ENCODE peak calls at places on chromosome 12, in four cellular contexts. One of them, this sample, is unnamed.

GRCh38 chr12:104011265-104011664 is 38.7 kb downstream of the GLT8D2 start:
- DNase-seq in prostate gland: no peak
- DNase-seq in pancreas: no peak
- DNase-seq in left lung: no peak
- DNase-seq in this sample: no peak

GRCh38 chr12:81450920-81451739 is 308.0 kb downstream of the PPFIA2 start:
- DNase-seq in prostate gland: peak
- DNase-seq in pancreas: no peak
- DNase-seq in left lung: no peak
- DNase-seq in this sample: no peak

GRCh38 chr12:74379114-74379513 is 158.5 kb upstream of the ATXN7L3B start:
- DNase-seq in prostate gland: no peak
- DNase-seq in pancreas: no peak
- DNase-seq in left lung: no peak
- DNase-seq in this sample: no peak

GRCh38 chr12:26124491-26125450 is at the start of gene BHLHE41:
- DNase-seq in prostate gland: peak
- DNase-seq in pancreas: peak
- DNase-seq in left lung: peak
- DNase-seq in this sample: no peak

GRCh38 chr12:3054993-3055711 is 22.0 kb upstream of the TSPAN9 start:
- DNase-seq in prostate gland: peak
- DNase-seq in pancreas: no peak
- DNase-seq in left lung: no peak
- DNase-seq in this sample: no peak

GRCh38 chr12:76259660-76260389 is 88.4 kb downstream of the BBS10 start:
- DNase-seq in prostate gland: peak
- DNase-seq in pancreas: no peak
- DNase-seq in left lung: no peak
- DNase-seq in this sample: no peak

GRCh38 chr12:26471560-26471959 is 276.2 kb downstream of the SSPN start:
- DNase-seq in prostate gland: no peak
- DNase-seq in pancreas: no peak
- DNase-seq in left lung: no peak
- DNase-seq in this sample: no peak

GRCh38 chr12:108080363-108080762 is 48.7 kb upstream of the WSCD2 start:
- DNase-seq in prostate gland: no peak
- DNase-seq in pancreas: no peak
- DNase-seq in left lung: no peak
- DNase-seq in this sample: no peak

GRCh38 chr12:2582631-2583616 is 211.8 kb upstream of the FKBP4 start:
- DNase-seq in prostate gland: peak
- DNase-seq in pancreas: peak
- DNase-seq in left lung: peak
- DNase-seq in this sample: peak

GRCh38 chr12:57126061-57126460 is 2.2 kb upstream of the LRP1 start:
- DNase-seq in prostate gland: no peak
- DNase-seq in pancreas: no peak
- DNase-seq in left lung: no peak
- DNase-seq in this sample: no peak

GRCh38 chr12:80857311-80857710 is 80.4 kb downstream of the LIN7A start:
- DNase-seq in prostate gland: no peak
- DNase-seq in pancreas: no peak
- DNase-seq in left lung: no peak
- DNase-seq in this sample: no peak

GRCh38 chr12:64744422-64745258 is 14.6 kb downstream of the GNS start:
- DNase-seq in prostate gland: no peak
- DNase-seq in pancreas: no peak
- DNase-seq in left lung: no peak
- DNase-seq in this sample: no peak

GRCh38 chr12:86613306-86613705 is 357.1 kb upstream of the MGAT4C start:
- DNase-seq in prostate gland: no peak
- DNase-seq in pancreas: no peak
- DNase-seq in left lung: no peak
- DNase-seq in this sample: no peak

GRCh38 chr12:70920251-70920851 is at the start of gene PTPRR:
- DNase-seq in prostate gland: no peak
- DNase-seq in pancreas: peak
- DNase-seq in left lung: peak
- DNase-seq in this sample: no peak

GRCh38 chr12:126027816-126028215 is 962.6 kb downstream of the AACS start:
- DNase-seq in prostate gland: no peak
- DNase-seq in pancreas: no peak
- DNase-seq in left lung: no peak
- DNase-seq in this sample: no peak

GRCh38 chr12:95695741-95696140 is 94.8 kb downstream of the NTN4 start:
- DNase-seq in prostate gland: no peak
- DNase-seq in pancreas: no peak
- DNase-seq in left lung: no peak
- DNase-seq in this sample: no peak

GRCh38 chr12:3150308-3150670 is 73.1 kb downstream of the TSPAN9 start:
- DNase-seq in prostate gland: no peak
- DNase-seq in pancreas: no peak
- DNase-seq in left lung: no peak
- DNase-seq in this sample: no peak

GRCh38 chr12:9702239-9702638 is 30.7 kb downstream of the CLECL1 start:
- DNase-seq in prostate gland: no peak
- DNase-seq in pancreas: no peak
- DNase-seq in left lung: no peak
- DNase-seq in this sample: no peak

GRCh38 chr12:113697646-113698504 is 226.2 kb upstream of the LHX5 start:
- DNase-seq in prostate gland: peak
- DNase-seq in pancreas: no peak
- DNase-seq in left lung: no peak
- DNase-seq in this sample: no peak

GRCh38 chr12:28191690-28192089 is 1.4 kb downstream of the CCDC91 start:
- DNase-seq in prostate gland: no peak
- DNase-seq in pancreas: no peak
- DNase-seq in left lung: no peak
- DNase-seq in this sample: no peak

GRCh38 chr12:2689879-2690278 is 104.9 kb upstream of the FKBP4 start:
- DNase-seq in prostate gland: no peak
- DNase-seq in pancreas: no peak
- DNase-seq in left lung: no peak
- DNase-seq in this sample: peak

GRCh38 chr12:8033153-8034044 is 883 bp downstream of the FOXJ2 start:
- DNase-seq in prostate gland: peak
- DNase-seq in pancreas: peak
- DNase-seq in left lung: no peak
- DNase-seq in this sample: no peak

GRCh38 chr12:27671865-27672264 is 24.4 kb upstream of the REP15 start:
- DNase-seq in prostate gland: no peak
- DNase-seq in pancreas: no peak
- DNase-seq in left lung: no peak
- DNase-seq in this sample: no peak

GRCh38 chr12:129927316-129927900 is 23.6 kb upstream of the TMEM132D start:
- DNase-seq in prostate gland: no peak
- DNase-seq in pancreas: no peak
- DNase-seq in left lung: no peak
- DNase-seq in this sample: no peak

GRCh38 chr12:617304-617915 is 45.8 kb downstream of the NINJ2 start:
- DNase-seq in prostate gland: no peak
- DNase-seq in pancreas: no peak
- DNase-seq in left lung: peak
- DNase-seq in this sample: no peak

GRCh38 chr12:130587966-130588365 is 128.1 kb downstream of the RIMBP2 start:
- DNase-seq in prostate gland: no peak
- DNase-seq in pancreas: no peak
- DNase-seq in left lung: peak
- DNase-seq in this sample: no peak

GRCh38 chr12:55314043-55314442 is at the start of gene OR6C1:
- DNase-seq in prostate gland: no peak
- DNase-seq in pancreas: no peak
- DNase-seq in left lung: no peak
- DNase-seq in this sample: no peak

GRCh38 chr12:118238888-118239287 is 103.0 kb downstream of the PEBP1 start:
- DNase-seq in prostate gland: no peak
- DNase-seq in pancreas: no peak
- DNase-seq in left lung: no peak
- DNase-seq in this sample: no peak

GRCh38 chr12:82359115-82359478 is 768 bp downstream of the METTL25 start:
- DNase-seq in prostate gland: no peak
- DNase-seq in pancreas: no peak
- DNase-seq in left lung: peak
- DNase-seq in this sample: no peak

GRCh38 chr12:6074979-6075585 is 49.4 kb downstream of the VWF start:
- DNase-seq in prostate gland: no peak
- DNase-seq in pancreas: no peak
- DNase-seq in left lung: peak
- DNase-seq in this sample: no peak

GRCh38 chr12:115850924-115851323 is 426.6 kb downstream of the MED13L start:
- DNase-seq in prostate gland: no peak
- DNase-seq in pancreas: no peak
- DNase-seq in left lung: no peak
- DNase-seq in this sample: no peak

GRCh38 chr12:4178424-4179184 is 95.0 kb upstream of the CCND2 start:
- DNase-seq in prostate gland: no peak
- DNase-seq in pancreas: no peak
- DNase-seq in left lung: no peak
- DNase-seq in this sample: no peak

GRCh38 chr12:44537354-44537753 is 338.8 kb downstream of the NELL2 start:
- DNase-seq in prostate gland: no peak
- DNase-seq in pancreas: no peak
- DNase-seq in left lung: no peak
- DNase-seq in this sample: no peak

GRCh38 chr12:132445884-132446471 is 44.0 kb upstream of the FBRSL1 start:
- DNase-seq in prostate gland: peak
- DNase-seq in pancreas: no peak
- DNase-seq in left lung: peak
- DNase-seq in this sample: no peak

GRCh38 chr12:52506858-52507715 is 13.1 kb downstream of the KRT5 start:
- DNase-seq in prostate gland: no peak
- DNase-seq in pancreas: no peak
- DNase-seq in left lung: no peak
- DNase-seq in this sample: no peak
- TF ChIP-seq CTCF in prostate gland: peak
- TF ChIP-seq CTCF in pancreas: peak
- TF ChIP-seq CTCF in left lung: peak
- TF ChIP-seq CTCF in this sample: peak

GRCh38 chr12:41681898-41682297 is 462.8 kb downstream of the GXYLT1 start:
- DNase-seq in prostate gland: no peak
- DNase-seq in pancreas: no peak
- DNase-seq in left lung: no peak
- DNase-seq in this sample: no peak

GRCh38 chr12:41680155-41680554 is 464.5 kb downstream of the GXYLT1 start:
- DNase-seq in prostate gland: no peak
- DNase-seq in pancreas: no peak
- DNase-seq in left lung: no peak
- DNase-seq in this sample: no peak

GRCh38 chr12:41683513-41683912 is 461.2 kb downstream of the GXYLT1 start:
- DNase-seq in prostate gland: no peak
- DNase-seq in pancreas: no peak
- DNase-seq in left lung: no peak
- DNase-seq in this sample: no peak

GRCh38 chr12:41683023-41683422 is 461.7 kb downstream of the GXYLT1 start:
- DNase-seq in prostate gland: no peak
- DNase-seq in pancreas: no peak
- DNase-seq in left lung: no peak
- DNase-seq in this sample: no peak

DNA sequence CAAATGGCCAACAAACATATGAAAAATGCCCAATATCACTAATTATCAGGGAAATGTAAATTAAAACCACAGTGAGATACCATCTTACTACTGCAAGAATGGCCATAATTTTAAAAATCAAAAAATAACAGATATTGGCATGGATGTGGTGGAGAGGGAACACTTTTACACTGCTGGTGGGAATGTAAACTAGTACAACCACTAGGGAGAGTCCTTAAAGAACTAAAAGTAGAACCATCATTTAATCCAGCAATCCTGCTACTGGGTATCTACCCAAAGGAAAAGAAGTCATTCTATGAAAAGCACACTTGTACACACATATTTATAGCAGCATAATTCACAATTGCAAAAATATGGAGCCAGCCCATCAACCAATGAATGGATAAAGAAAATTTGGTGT is 459.7 kb downstream of the GXYLT1 start:
- DNase-seq in prostate gland: no peak
- DNase-seq in pancreas: no peak
- DNase-seq in left lung: no peak
- DNase-seq in this sample: no peak
- TF ChIP-seq CTCF in prostate gland: peak
- TF ChIP-seq CTCF in pancreas: no peak
- TF ChIP-seq CTCF in left lung: peak
- TF ChIP-seq CTCF in this sample: no peak

GRCh38 chr12:124709722-124710656 is 142.6 kb upstream of the NCOR2 start:
- DNase-seq in prostate gland: no peak
- DNase-seq in pancreas: no peak
- DNase-seq in left lung: no peak
- DNase-seq in this sample: no peak
- TF ChIP-seq CTCF in prostate gland: no peak
- TF ChIP-seq CTCF in pancreas: no peak
- TF ChIP-seq CTCF in left lung: no peak
- TF ChIP-seq CTCF in this sample: peak

GRCh38 chr12:13959131-13959734 is 22.2 kb downstream of the GRIN2B start:
- DNase-seq in prostate gland: no peak
- DNase-seq in pancreas: no peak
- DNase-seq in left lung: no peak
- DNase-seq in this sample: no peak

GRCh38 chr12:13964666-13965065 is 16.7 kb downstream of the GRIN2B start:
- DNase-seq in prostate gland: no peak
- DNase-seq in pancreas: no peak
- DNase-seq in left lung: no peak
- DNase-seq in this sample: no peak

GRCh38 chr12:13957576-13957975 is 23.8 kb downstream of the GRIN2B start:
- DNase-seq in prostate gland: no peak
- DNase-seq in pancreas: no peak
- DNase-seq in left lung: no peak
- DNase-seq in this sample: no peak

GRCh38 chr12:13961983-13962382 is 19.4 kb downstream of the GRIN2B start:
- DNase-seq in prostate gland: no peak
- DNase-seq in pancreas: no peak
- DNase-seq in left lung: no peak
- DNase-seq in this sample: no peak

GRCh38 chr12:13962699-13963098 is 18.7 kb downstream of the GRIN2B start:
- DNase-seq in prostate gland: no peak
- DNase-seq in pancreas: no peak
- DNase-seq in left lung: no peak
- DNase-seq in this sample: no peak
- TF ChIP-seq CTCF in prostate gland: no peak
- TF ChIP-seq CTCF in pancreas: no peak
- TF ChIP-seq CTCF in left lung: no peak
- TF ChIP-seq CTCF in this sample: peak